ENCODE peak calls at places on chromosomes 7 and 10, in six cellular contexts. I is activated CD4-positive, alpha-beta memory T cell treated with anti-CD3 and anti-CD28 coated beads, Interleukin-2, amount 10 ng/mL, durations not matched to agents 7 days and 5 days; X is activated CD8-positive, alpha-beta memory T cell treated with anti-CD3 and anti-CD28 coated beads for 1 hour; U is SK-MEL-5; F is H54; V is astrocyte of the cerebellum. Z is an unnamed sample.
A peak's percentile ranks its signal among the peaks of the same experiment; 100 is the strongest.

GRCh38 chr10:17793041-17793440 is 16.1 kb upstream of the MRC1 start:
- DNase-seq in I (no peak), X (no peak), U (no peak), F (no peak), V (no peak), Z (no peak)

GRCh38 chr7:64881461-64882287 is 21.4 kb upstream of the ZNF273 start:
- DNase-seq in I (peak; percentile 9), X (no peak), U (no peak), F (no peak), V (no peak), Z (no peak)

GRCh38 chr7:75815381-75816046 is 1.9 kb upstream of the CCL24 start:
- DNase-seq in I (no peak), X (no peak), U (no peak), F (no peak), V (no peak), Z (no peak)

GRCh38 chr7:108805808-108806397 is 236.2 kb downstream of the DNAJB9 start:
- DNase-seq in I (no peak), X (no peak), U (peak; percentile 74), F (peak; percentile 7), V (peak; percentile 33), Z (no peak)

GRCh38 chr7:101812595-101812994 is 4.8 kb upstream of the CUX1 start:
- DNase-seq in I (no peak), X (no peak), U (no peak), F (no peak), V (no peak), Z (no peak)

GRCh38 chr7:85424298-85424697 is 237.4 kb upstream of the SEMA3D start:
- DNase-seq in I (no peak), X (no peak), U (no peak), F (no peak), V (no peak), Z (no peak)

GRCh38 chr10:97321032-97321806 is 2.1 kb downstream of the FRAT1 start:
- DNase-seq in I (no peak), X (no peak), U (no peak), F (no peak), V (no peak), Z (no peak)

GRCh38 chr10:52318136-52318810 is 4.2 kb downstream of the DKK1 start:
- DNase-seq in I (no peak), X (no peak), U (no peak), F (no peak), V (no peak), Z (no peak)

GRCh38 chr7:140242057-140243031 is 65.6 kb upstream of the KDM7A start:
- DNase-seq in I (no peak), X (no peak), U (no peak), F (no peak), V (no peak), Z (no peak)

GRCh38 chr7:20201380-20201779 is 15.8 kb downstream of the MACC1 start:
- DNase-seq in I (no peak), X (no peak), U (no peak), F (no peak), V (no peak), Z (no peak)

GRCh38 chr7:90412458-90413184 is 9.4 kb downstream of the CLDN12 start:
- DNase-seq in I (peak; percentile 38), X (no peak), U (peak; percentile 76), F (no peak), V (no peak), Z (no peak)

GRCh38 chr10:80275756-80276155 is 13.7 kb downstream of the MAT1A start:
- DNase-seq in I (no peak), X (no peak), U (no peak), F (no peak), V (no peak), Z (no peak)

GRCh38 chr10:71714055-71714454 is 5.5 kb downstream of the C10orf105 start:
- DNase-seq in I (no peak), X (no peak), U (no peak), F (no peak), V (no peak), Z (no peak)

GRCh38 chr10:37854606-37855005 is 2.8 kb downstream of the ZNF248 start:
- DNase-seq in I (no peak), X (no peak), U (no peak), F (no peak), V (no peak), Z (no peak)

GRCh38 chr10:121519901-121520500 is 78.2 kb downstream of the FGFR2 start:
- DNase-seq in I (no peak), X (no peak), U (no peak), F (no peak), V (no peak), Z (no peak)

GRCh38 chr10:71735709-71736569 is 16.4 kb upstream of the C10orf105 start:
- DNase-seq in I (peak; percentile 73), X (no peak), U (no peak), F (no peak), V (no peak), Z (no peak)

GRCh38 chr10:58622286-58622685 is 109.6 kb downstream of the BICC1 start:
- DNase-seq in I (no peak), X (no peak), U (no peak), F (no peak), V (no peak), Z (no peak)

GRCh38 chr7:50142421-50143113 is 49.5 kb upstream of the ZPBP start:
- DNase-seq in I (no peak), X (no peak), U (peak; percentile 59), F (no peak), V (peak; percentile 24), Z (no peak)

GRCh38 chr7:115679976-115680375 is 350.6 kb downstream of the TFEC start:
- DNase-seq in I (no peak), X (no peak), U (peak; percentile 82), F (no peak), V (no peak), Z (peak; percentile 33)

GRCh38 chr10:24723788-24724380 is at the start of gene ARHGAP21:
- DNase-seq in I (peak; percentile 48), X (no peak), U (peak; percentile 51), F (no peak), V (no peak), Z (no peak)

GRCh38 chr7:82745820-82746219 is 302.2 kb upstream of the CACNA2D1 start:
- DNase-seq in I (no peak), X (no peak), U (no peak), F (no peak), V (no peak), Z (no peak)

GRCh38 chr7:74290999-74291441 is 1.8 kb downstream of the CLIP2 start:
- DNase-seq in I (no peak), X (no peak), U (no peak), F (no peak), V (no peak), Z (no peak)

GRCh38 chr10:44569193-44570091 is 184.5 kb upstream of the CXCL12 start:
- DNase-seq in I (no peak), X (no peak), U (no peak), F (no peak), V (peak; percentile 15), Z (no peak)

GRCh38 chr7:98276241-98276761 is 5.2 kb upstream of the BRI3 start:
- DNase-seq in I (no peak), X (no peak), U (peak; percentile 81), F (no peak), V (no peak), Z (no peak)

GRCh38 chr7:33743594-33743993 is 161.7 kb upstream of the BMPER start:
- DNase-seq in I (no peak), X (no peak), U (no peak), F (no peak), V (no peak), Z (peak; percentile 21)

GRCh38 chr10:7333995-7334964 is 76.6 kb downstream of the SFMBT2 start:
- DNase-seq in I (no peak), X (no peak), U (no peak), F (no peak), V (no peak), Z (no peak)

GRCh38 chr7:37511852-37512377 is 63.3 kb upstream of the ELMO1 start:
- DNase-seq in I (no peak), X (no peak), U (no peak), F (no peak), V (no peak), Z (no peak)

GRCh38 chr10:93352638-93353383 is 129.3 kb downstream of the MYOF start:
- DNase-seq in I (no peak), X (no peak), U (peak; percentile 54), F (peak; percentile 39), V (peak; percentile 22), Z (peak; percentile 31)

GRCh38 chr10:108779501-108779900 is 1143.8 kb downstream of the XPNPEP1 start:
- DNase-seq in I (no peak), X (no peak), U (no peak), F (no peak), V (no peak), Z (no peak)

GRCh38 chr10:78505657-78506056 is 472.0 kb downstream of the RPS24 start:
- DNase-seq in I (no peak), X (no peak), U (no peak), F (peak; percentile 16), V (no peak), Z (no peak)